ENCODE peak calls at places on chromosomes 12 and 14, in five cellular contexts. One of them, this sample, is unnamed.

GRCh38 chr12:9926876-9927275 is 5.3 kb downstream of the CLEC2A start:
- DNase-seq in sigmoid colon: no peak
- DNase-seq in A549: no peak
- DNase-seq in stomach: no peak
- DNase-seq in K562: no peak
- DNase-seq in this sample: no peak

GRCh38 chr12:103806807-103807206 is 34.2 kb downstream of the NT5DC3 start:
- DNase-seq in sigmoid colon: peak
- DNase-seq in A549: no peak
- DNase-seq in K562: peak
- DNase-seq in stomach: no peak
- DNase-seq in this sample: no peak

GRCh38 chr12:30989754-30990153 is 63.2 kb downstream of the TSPAN11 start:
- DNase-seq in sigmoid colon: no peak
- DNase-seq in stomach: no peak
- DNase-seq in K562: peak
- DNase-seq in A549: peak
- DNase-seq in this sample: no peak

GRCh38 chr12:5456906-5457305 is 25.0 kb downstream of the NTF3 start:
- DNase-seq in sigmoid colon: no peak
- DNase-seq in A549: no peak
- DNase-seq in K562: no peak
- DNase-seq in stomach: no peak
- DNase-seq in this sample: no peak

GRCh38 chr12:114943601-114944000 is 259.6 kb upstream of the TBX3 start:
- DNase-seq in K562: no peak
- DNase-seq in A549: no peak
- DNase-seq in stomach: no peak
- DNase-seq in sigmoid colon: no peak
- DNase-seq in this sample: no peak

GRCh38 chr12:129564768-129565167 is 339.1 kb downstream of the TMEM132D start:
- DNase-seq in stomach: no peak
- DNase-seq in K562: no peak
- DNase-seq in A549: no peak
- DNase-seq in sigmoid colon: no peak
- DNase-seq in this sample: no peak

GRCh38 chr14:95045255-95045701 is 112.1 kb downstream of the DICER1 start:
- DNase-seq in A549: no peak
- DNase-seq in K562: no peak
- DNase-seq in stomach: peak
- DNase-seq in sigmoid colon: peak
- DNase-seq in this sample: no peak

GRCh38 chr14:63922696-63923421 is 70.1 kb downstream of the SYNE2 start:
- DNase-seq in stomach: peak
- DNase-seq in K562: no peak
- DNase-seq in A549: peak
- DNase-seq in sigmoid colon: no peak
- DNase-seq in this sample: no peak

GRCh38 chr14:101248056-101248725 is 313.1 kb upstream of the DIO3 start:
- DNase-seq in A549: no peak
- DNase-seq in stomach: no peak
- DNase-seq in sigmoid colon: no peak
- DNase-seq in K562: no peak
- DNase-seq in this sample: no peak

GRCh38 chr14:89616425-89617141 is 199.6 kb upstream of the FOXN3 start:
- DNase-seq in K562: no peak
- DNase-seq in A549: no peak
- DNase-seq in stomach: no peak
- DNase-seq in sigmoid colon: no peak
- DNase-seq in this sample: no peak

GRCh38 chr12:108772896-108773797 is 41.8 kb upstream of the CORO1C start:
- DNase-seq in A549: no peak
- DNase-seq in stomach: no peak
- DNase-seq in sigmoid colon: no peak
- DNase-seq in K562: no peak
- DNase-seq in this sample: no peak

GRCh38 chr12:108770963-108771362 is 39.6 kb upstream of the CORO1C start:
- DNase-seq in sigmoid colon: no peak
- DNase-seq in A549: no peak
- DNase-seq in stomach: no peak
- DNase-seq in K562: no peak
- DNase-seq in this sample: no peak

GRCh38 chr12:108777156-108777555 is 45.8 kb upstream of the CORO1C start:
- DNase-seq in A549: no peak
- DNase-seq in K562: no peak
- DNase-seq in sigmoid colon: no peak
- DNase-seq in stomach: no peak
- DNase-seq in this sample: no peak

GRCh38 chr12:108772247-108772646 is 40.9 kb upstream of the CORO1C start:
- DNase-seq in sigmoid colon: no peak
- DNase-seq in stomach: no peak
- DNase-seq in K562: peak
- DNase-seq in A549: no peak
- DNase-seq in this sample: no peak

DNA sequence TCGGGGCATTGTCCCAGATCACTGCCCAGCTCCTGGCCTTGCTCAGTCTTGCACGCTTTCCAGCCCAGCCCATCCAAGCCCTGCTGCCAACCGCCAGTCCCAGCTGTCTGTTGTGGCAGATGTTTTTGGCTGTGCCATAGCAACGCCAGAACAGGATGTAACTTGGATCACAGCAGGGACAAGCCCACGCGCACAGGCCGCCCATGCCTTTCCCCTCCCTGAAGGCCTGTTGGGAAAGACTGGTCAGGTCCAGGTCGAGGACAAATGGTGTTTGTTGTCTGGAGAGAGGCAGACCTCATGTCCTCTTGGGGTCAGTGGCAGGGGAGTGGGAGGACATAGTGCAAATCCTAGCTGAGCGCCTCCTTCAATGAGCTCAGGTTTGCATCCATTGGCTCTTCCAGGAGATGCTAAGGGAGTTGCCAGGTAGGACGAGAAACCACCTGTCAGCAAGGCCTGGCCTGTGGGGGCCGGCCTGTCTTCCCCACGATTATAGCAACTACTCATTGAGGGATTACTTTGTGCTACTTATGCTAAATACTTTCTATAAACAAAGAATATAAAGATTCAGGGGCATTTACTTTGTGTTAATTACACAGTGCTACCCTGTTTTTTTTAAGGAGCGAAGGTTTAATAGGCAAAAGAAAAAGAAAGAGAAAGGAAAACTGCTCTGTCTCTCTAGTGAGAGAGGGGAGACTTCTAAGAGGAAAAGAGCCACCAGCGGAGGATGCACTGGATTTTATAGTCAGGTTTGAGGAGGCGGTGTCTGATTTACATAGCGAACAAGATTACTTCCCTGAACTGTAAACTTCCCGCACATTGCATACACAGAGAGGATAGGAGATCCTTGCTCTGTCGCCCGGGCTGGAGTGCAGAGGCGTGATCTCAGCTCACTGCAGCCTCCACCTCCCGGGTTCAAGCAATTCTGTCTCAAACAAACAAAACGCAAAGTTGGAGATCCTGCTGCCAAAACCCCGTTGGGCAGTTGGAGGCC is 42.8 kb upstream of the CORO1C start:
- DNase-seq in A549: peak
- DNase-seq in stomach: peak
- DNase-seq in K562: no peak
- DNase-seq in sigmoid colon: peak
- DNase-seq in this sample: peak
- TF ChIP-seq EP300 in A549: no peak
- TF ChIP-seq EP300 in stomach: peak
- TF ChIP-seq EP300 in K562: no peak
- TF ChIP-seq EP300 in sigmoid colon: peak
- TF ChIP-seq EP300 in this sample: peak

GRCh38 chr12:18683603-18684002 is 54.2 kb downstream of the PLCZ1 start:
- DNase-seq in K562: peak
- DNase-seq in A549: no peak
- DNase-seq in sigmoid colon: no peak
- DNase-seq in stomach: no peak
- DNase-seq in this sample: no peak

GRCh38 chr12:18684430-18684829 is 53.4 kb downstream of the PLCZ1 start:
- DNase-seq in A549: no peak
- DNase-seq in sigmoid colon: no peak
- DNase-seq in K562: no peak
- DNase-seq in stomach: no peak
- DNase-seq in this sample: no peak

GRCh38 chr12:18676112-18676511 is 61.7 kb downstream of the PLCZ1 start:
- DNase-seq in K562: no peak
- DNase-seq in A549: no peak
- DNase-seq in sigmoid colon: no peak
- DNase-seq in stomach: no peak
- DNase-seq in this sample: no peak

GRCh38 chr12:18677189-18677588 is 60.6 kb downstream of the PLCZ1 start:
- DNase-seq in sigmoid colon: no peak
- DNase-seq in stomach: no peak
- DNase-seq in A549: no peak
- DNase-seq in K562: no peak
- DNase-seq in this sample: no peak

GRCh38 chr12:18681818-18682217 is 56.0 kb downstream of the PLCZ1 start:
- DNase-seq in stomach: no peak
- DNase-seq in K562: peak
- DNase-seq in A549: no peak
- DNase-seq in sigmoid colon: no peak
- DNase-seq in this sample: no peak
- H3K27ac ChIP-seq in stomach: no peak
- H3K27ac ChIP-seq in K562: no peak
- H3K27ac ChIP-seq in A549: no peak
- H3K27ac ChIP-seq in sigmoid colon: no peak
- H3K27ac ChIP-seq in this sample: no peak

DNA sequence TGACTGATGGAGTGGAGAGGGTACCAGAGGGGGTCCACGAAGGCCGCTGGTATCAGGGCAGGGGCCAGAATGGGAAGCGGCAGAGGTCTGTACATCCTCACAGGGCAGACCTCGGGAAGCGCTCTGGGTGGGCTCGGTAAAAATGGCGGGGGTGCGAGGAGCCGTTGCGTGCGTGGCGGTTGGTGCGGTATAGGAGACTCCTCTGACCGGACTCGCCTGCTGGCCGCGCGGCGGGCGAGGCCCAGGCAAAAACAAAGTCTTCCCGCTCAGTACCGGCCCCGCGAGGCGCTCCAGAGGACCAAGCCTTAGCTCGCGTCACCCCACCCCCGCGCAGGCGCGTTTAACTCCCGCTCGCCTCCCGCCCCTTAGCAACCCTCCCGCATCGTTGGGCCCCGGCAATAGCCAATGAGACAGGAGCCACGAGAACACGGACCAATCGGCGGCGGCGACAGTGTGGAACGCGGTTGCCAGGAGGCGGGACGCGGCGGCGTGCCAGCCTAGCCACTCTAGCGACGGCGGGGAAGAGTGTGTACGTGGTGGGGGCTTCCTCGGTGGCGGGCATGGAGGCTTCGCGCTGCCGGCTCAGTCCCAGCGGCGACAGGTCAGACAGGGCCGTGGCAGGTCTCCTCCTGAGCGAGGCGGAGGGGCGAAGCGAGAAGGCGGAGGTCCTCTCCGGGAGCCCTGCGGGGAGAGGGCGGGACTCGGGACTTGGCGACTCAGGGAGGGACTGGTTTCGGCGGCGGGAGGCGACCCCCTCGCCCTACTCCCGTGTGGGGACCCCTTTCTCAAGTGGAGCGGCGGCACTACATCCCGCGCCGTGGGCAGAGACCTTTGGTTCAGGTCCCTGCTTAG is at the start of gene TULP3:
- DNase-seq in A549: peak
- DNase-seq in stomach: peak
- DNase-seq in sigmoid colon: peak
- DNase-seq in K562: peak
- DNase-seq in this sample: peak
- TF ChIP-seq EP300 in A549: no peak
- TF ChIP-seq EP300 in stomach: no peak
- TF ChIP-seq EP300 in sigmoid colon: no peak
- TF ChIP-seq EP300 in K562: no peak
- TF ChIP-seq EP300 in this sample: no peak

GRCh38 chr14:92650581-92651105 is 97.8 kb downstream of the LGMN start:
- DNase-seq in K562: no peak
- DNase-seq in A549: no peak
- DNase-seq in stomach: no peak
- DNase-seq in sigmoid colon: no peak
- DNase-seq in this sample: no peak
- H3K27ac ChIP-seq in K562: no peak
- H3K27ac ChIP-seq in A549: no peak
- H3K27ac ChIP-seq in stomach: peak
- H3K27ac ChIP-seq in sigmoid colon: peak
- H3K27ac ChIP-seq in this sample: no peak

DNA sequence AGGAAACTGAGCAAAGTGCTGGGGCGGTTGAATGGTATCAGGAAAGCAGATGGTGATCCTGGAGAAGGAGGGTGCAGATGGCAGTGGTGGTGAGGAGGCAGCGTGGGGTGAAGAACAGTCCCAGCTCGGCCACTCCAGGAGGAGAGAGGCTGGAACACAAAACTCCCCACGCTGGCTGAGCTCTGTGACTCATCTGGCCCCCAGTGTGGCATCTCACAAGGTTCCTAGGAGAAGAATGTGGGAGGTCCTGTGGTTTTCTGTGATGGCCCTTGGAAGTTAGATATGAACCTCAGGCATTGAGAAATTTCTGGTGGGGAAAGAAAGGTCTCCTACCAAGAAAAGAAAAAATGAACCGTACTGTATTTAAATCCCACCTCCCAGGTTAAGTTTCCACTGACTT is 8.0 kb upstream of the NRXN3 start:
- DNase-seq in stomach: no peak
- DNase-seq in A549: no peak
- DNase-seq in K562: peak
- DNase-seq in sigmoid colon: no peak
- DNase-seq in this sample: no peak
- TF ChIP-seq EP300 in stomach: no peak
- TF ChIP-seq EP300 in A549: no peak
- TF ChIP-seq EP300 in K562: no peak
- TF ChIP-seq EP300 in sigmoid colon: no peak
- TF ChIP-seq EP300 in this sample: no peak

DNA sequence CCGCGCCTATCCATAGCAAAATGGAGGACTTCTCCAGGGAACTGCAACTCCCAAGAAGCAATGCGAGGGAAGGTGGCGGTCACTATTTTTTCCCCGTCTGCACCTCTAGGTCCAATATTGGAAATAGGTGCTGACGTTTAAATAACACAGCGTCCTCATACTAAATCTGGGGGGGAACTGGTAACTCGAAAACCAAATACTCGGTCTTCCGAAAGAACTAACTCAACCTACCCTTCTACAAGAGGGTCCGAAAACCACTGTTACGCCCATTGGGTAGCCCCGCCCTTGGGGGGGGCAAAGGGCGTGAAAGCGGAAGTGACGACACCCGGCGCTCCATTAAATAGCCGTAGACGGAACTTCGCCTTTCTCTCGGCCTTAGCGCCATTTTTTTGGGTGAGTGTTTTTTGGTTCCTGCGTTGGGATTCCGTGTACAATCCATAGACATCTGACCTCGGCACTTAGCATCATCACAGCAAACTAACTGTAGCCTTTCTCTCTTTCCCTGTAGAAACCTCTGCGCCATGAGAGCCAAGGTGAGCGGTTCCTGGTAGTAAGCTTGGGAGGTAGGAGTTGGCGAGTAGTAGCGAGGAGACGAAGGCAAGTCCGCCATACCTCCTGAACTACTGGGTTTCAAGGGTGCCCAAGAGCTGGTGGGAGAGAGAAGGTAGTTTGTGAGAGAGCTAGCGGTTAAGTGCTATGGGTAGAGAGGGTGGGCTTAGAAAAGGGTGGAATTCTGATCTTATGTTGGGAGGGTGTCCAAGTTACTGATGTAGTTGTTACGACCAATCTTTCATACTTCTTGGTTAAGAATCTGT is at the start of gene RPL41:
- DNase-seq in stomach: peak
- DNase-seq in sigmoid colon: peak
- DNase-seq in A549: peak
- DNase-seq in K562: peak
- DNase-seq in this sample: peak
- H3K27ac ChIP-seq in stomach: peak
- H3K27ac ChIP-seq in sigmoid colon: peak
- H3K27ac ChIP-seq in A549: peak
- H3K27ac ChIP-seq in K562: peak
- H3K27ac ChIP-seq in this sample: peak